ENCODE peak calls at places on chromosomes 4 and X, in ten cellular contexts. D is HCT116, I is K562, K is breast epithelium, F is stomach, J is SK-N-SH, P is transverse colon, V is HL-60, O is H1, C is spleen. H is an unnamed sample.

GRCh38 chr4:76486588-76487276 is 51.7 kb downstream of the SHROOM3 start:
- DNase-seq in D (no peak), I (no peak), K (no peak), F (no peak), J (no peak), P (no peak), V (no peak), O (no peak), C (no peak), H (no peak)

GRCh38 chrX:129843459-129844306 is at the start of gene ZDHHC9:
- DNase-seq in D (peak; percentile 79), I (peak; percentile 90), K (peak; percentile 69), F (peak; percentile 89), J (peak; percentile 92), P (peak; percentile 90), V (peak; percentile 83), O (peak; percentile 70), C (peak; percentile 94), H (peak; percentile 64)

GRCh38 chrX:115602729-115603389 is 41.9 kb downstream of the PLS3 start:
- DNase-seq in D (no peak), I (no peak), K (no peak), F (no peak), J (no peak), P (no peak), V (no peak), O (no peak), C (no peak), H (no peak)

GRCh38 chr4:88937081-88937480 is 119.9 kb downstream of the FAM13A start:
- DNase-seq in D (no peak), I (no peak), K (no peak), F (no peak), J (no peak), P (no peak), V (no peak), O (no peak), C (no peak), H (no peak)

GRCh38 chrX:108018659-108019381 is 26.0 kb upstream of the VSIG1 start:
- DNase-seq in D (no peak), I (no peak), K (no peak), F (no peak), J (no peak), P (no peak), V (no peak), O (no peak), C (no peak), H (no peak)

GRCh38 chr4:180923476-180923875 is 1319.7 kb upstream of the TENM3 start:
- DNase-seq in D (no peak), I (no peak), K (no peak), F (no peak), J (no peak), P (no peak), V (no peak), O (no peak), C (no peak), H (no peak)

GRCh38 chr4:15198070-15198727 is 195.9 kb downstream of the CPEB2 start:
- DNase-seq in D (no peak), I (no peak), K (no peak), F (no peak), J (no peak), P (no peak), V (no peak), O (no peak), C (no peak), H (no peak)

GRCh38 chr4:10117424-10118354 is 1.1 kb upstream of the WDR1 start:
- DNase-seq in D (no peak), I (no peak), K (peak; percentile 58), F (no peak), J (no peak), P (peak; percentile 48), V (peak; percentile 57), O (no peak), C (no peak), H (no peak)

GRCh38 chr4:68954126-68954525 is 2.5 kb upstream of the UGT2A3 start:
- DNase-seq in D (no peak), I (no peak), K (no peak), F (no peak), J (no peak), P (no peak), V (no peak), O (no peak), C (no peak), H (no peak)

GRCh38 chr4:185933078-185933581 is 121.1 kb upstream of the SORBS2 start:
- DNase-seq in D (no peak), I (no peak), K (no peak), F (no peak), J (no peak), P (no peak), V (no peak), O (no peak), C (no peak), H (no peak)

GRCh38 chrX:18885317-18886004 is 98.5 kb downstream of the PHKA2 start:
- DNase-seq in D (no peak), I (no peak), K (no peak), F (no peak), J (no peak), P (no peak), V (no peak), O (no peak), C (peak; percentile 41), H (no peak)

GRCh38 chrX:139058831-139059495 is 347.4 kb upstream of the FGF13 start:
- DNase-seq in D (no peak), I (no peak), K (no peak), F (no peak), J (no peak), P (no peak), V (no peak), O (no peak), C (no peak), H (no peak)

GRCh38 chr4:153789741-153790651 is 1.1 kb upstream of the SFRP2 start:
- DNase-seq in D (no peak), I (no peak), K (no peak), F (no peak), J (peak; percentile 38), P (no peak), V (no peak), O (peak; percentile 92), C (no peak), H (no peak)

GRCh38 chr4:153790962-153791551 is 2.2 kb upstream of the SFRP2 start:
- DNase-seq in D (no peak), I (no peak), K (no peak), F (no peak), J (peak; percentile 78), P (no peak), V (no peak), O (peak; percentile 51), C (peak; percentile 84), H (peak; percentile 49)

GRCh38 chr4:153792893-153793227 is 4.0 kb upstream of the SFRP2 start:
- DNase-seq in D (no peak), I (no peak), K (no peak), F (no peak), J (no peak), P (no peak), V (no peak), O (no peak), C (no peak), H (no peak)

GRCh38 chr4:153794001-153794400 is 5.1 kb upstream of the SFRP2 start:
- DNase-seq in D (no peak), I (no peak), K (no peak), F (no peak), J (no peak), P (no peak), V (no peak), O (no peak), C (no peak), H (no peak)

DNA sequence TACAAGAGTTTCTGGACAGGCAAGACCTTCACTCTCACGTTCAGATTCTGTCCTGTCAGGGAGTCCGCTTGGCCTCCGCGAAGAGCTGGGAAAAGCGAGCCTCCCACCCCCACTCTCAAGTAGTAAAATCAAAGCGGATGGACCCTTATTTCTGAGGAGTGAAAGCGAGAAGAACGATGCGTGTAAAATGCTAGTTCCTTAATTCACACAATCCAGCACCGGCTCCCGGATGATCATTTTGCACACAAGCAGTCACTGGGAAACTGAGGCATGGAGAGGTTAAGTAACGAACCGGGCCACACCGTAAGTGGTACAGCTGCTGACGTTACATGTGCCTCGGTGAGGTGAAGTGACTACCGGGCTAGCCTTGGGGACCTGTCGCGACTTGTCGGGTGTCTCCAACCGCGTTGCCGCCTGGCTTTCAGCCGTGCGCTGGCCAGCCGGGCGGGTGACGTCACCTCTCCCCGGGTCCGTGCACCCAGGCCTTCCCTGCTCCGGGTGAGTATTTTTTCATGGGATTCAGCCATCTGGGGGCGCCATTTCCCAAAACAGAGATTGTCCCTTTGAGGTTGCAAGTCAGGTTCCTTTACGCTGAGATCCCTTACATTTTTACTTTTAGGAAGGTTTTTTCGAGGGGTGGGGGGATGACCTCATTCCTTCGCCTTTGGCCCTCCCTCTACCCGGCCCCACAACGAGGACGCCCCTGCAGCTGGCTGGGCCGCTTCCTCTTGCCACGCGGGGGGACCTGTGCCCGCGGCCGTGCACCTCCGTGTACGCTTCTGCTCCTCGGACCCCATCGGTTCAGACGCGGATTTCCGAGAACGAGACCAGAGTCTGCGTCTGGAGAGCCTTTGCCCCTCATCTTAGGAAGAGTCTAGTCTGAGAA is 3.4 kb upstream of the SFRP2 start:
- DNase-seq in D (no peak), I (peak; percentile 31), K (peak; percentile 54), F (no peak), J (peak; percentile 82), P (peak; percentile 49), V (peak; percentile 18), O (peak; percentile 85), C (no peak), H (no peak)
- TF ChIP-seq POLR2AphosphoS5 in D (no peak), I (no peak), K (no peak), F (no peak), J (no peak), P (no peak), V (no peak), O (peak; percentile 80), C (no peak), H (no peak)

DNA sequence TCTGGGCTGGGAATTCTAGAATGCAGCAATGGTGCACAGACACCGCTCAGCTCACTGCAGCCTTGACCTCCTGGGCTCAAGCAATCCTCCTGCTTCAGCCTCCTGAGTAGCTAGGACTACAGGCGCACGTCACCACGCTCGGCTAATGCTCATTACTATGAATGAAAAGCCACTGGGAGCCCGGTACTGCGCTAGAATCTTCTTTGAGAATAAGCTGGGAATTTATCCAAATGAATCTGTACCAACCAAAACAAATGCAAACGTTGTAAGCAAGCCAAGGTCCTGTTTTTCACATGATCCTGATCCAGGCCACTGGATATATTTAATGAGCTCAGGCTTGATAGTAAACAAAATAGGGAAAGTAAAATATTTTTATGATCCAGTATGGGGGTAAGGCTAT is 105.0 kb downstream of the RBM47 start:
- DNase-seq in D (no peak), I (no peak), K (no peak), F (peak; percentile 32), J (no peak), P (no peak), V (no peak), O (no peak), C (no peak), H (no peak)
- TF ChIP-seq POLR2AphosphoS5 in D (no peak), I (no peak), K (no peak), F (no peak), J (no peak), P (no peak), V (no peak), O (no peak), C (no peak), H (no peak)

GRCh38 chr4:168731006-168731636 is 234.3 kb downstream of the PALLD start:
- DNase-seq in D (no peak), I (no peak), K (no peak), F (no peak), J (no peak), P (no peak), V (no peak), O (no peak), C (no peak), H (no peak)
- TF ChIP-seq POLR2AphosphoS5 in D (no peak), I (no peak), K (no peak), F (no peak), J (no peak), P (peak; percentile 68), V (no peak), O (no peak), C (no peak), H (no peak)

GRCh38 chrX:38278682-38279081 is 48.6 kb downstream of the RPGR start:
- DNase-seq in D (no peak), I (no peak), K (peak; percentile 19), F (no peak), J (no peak), P (no peak), V (no peak), O (no peak), C (no peak), H (no peak)
- TF ChIP-seq POLR2AphosphoS5 in D (no peak), I (no peak), K (no peak), F (no peak), J (no peak), P (no peak), V (no peak), O (no peak), C (no peak), H (no peak)